ENCODE peak calls at places on chromosomes 13 and 19, in four cellular contexts. E is IMR-90, Z is heart left ventricle, F is stomach. N is an unnamed sample.

GRCh38 chr19:32812571-32812970 is 57.0 kb downstream of the SLC7A9 start:
- DNase-seq in F (no peak), Z (no peak), E (no peak), N (no peak)

GRCh38 chr19:3108775-3109174 is 14.6 kb downstream of the GNA11 start:
- DNase-seq in E (peak; percentile 50), F (peak; percentile 69), Z (no peak), N (peak; percentile 57)

GRCh38 chr13:40518481-40518882 is 148.0 kb downstream of the FOXO1 start:
- DNase-seq in E (no peak), F (peak; percentile 44), Z (no peak), N (no peak)

GRCh38 chr13:48151766-48152165 is 56.9 kb upstream of the MED4 start:
- DNase-seq in F (no peak), E (no peak), Z (no peak), N (no peak)

GRCh38 chr19:3821156-3821555 is 35.0 kb upstream of the MATK start:
- DNase-seq in Z (no peak), E (no peak), F (no peak), N (no peak)

GRCh38 chr19:40225440-40226305 is 816 bp downstream of the CCNP start:
- DNase-seq in F (no peak), E (peak; percentile 37), Z (no peak), N (no peak)

GRCh38 chr13:43797154-43797553 is 10.4 kb upstream of the ENOX1 start:
- DNase-seq in E (no peak), Z (no peak), F (no peak), N (no peak)

GRCh38 chr13:53189162-53189561 is 160.5 kb downstream of the OLFM4 start:
- DNase-seq in E (no peak), Z (no peak), F (no peak), N (no peak)

GRCh38 chr13:102825921-102826706 is 19.7 kb upstream of the ERCC5 start:
- DNase-seq in F (no peak), Z (no peak), E (peak; percentile 93), N (no peak)

GRCh38 chr19:37867831-37868230 is 38.6 kb downstream of the WDR87 start:
- DNase-seq in E (peak; percentile 82), F (no peak), Z (no peak), N (no peak)

GRCh38 chr13:109606404-109607028 is 179.9 kb downstream of the IRS2 start:
- DNase-seq in Z (no peak), F (no peak), E (no peak), N (no peak)

GRCh38 chr13:47256618-47257017 is 359.8 kb upstream of the HTR2A start:
- DNase-seq in F (no peak), Z (no peak), E (peak; percentile 93), N (no peak)

GRCh38 chr19:38389101-38389925 is 816 bp downstream of the SPRED3 start:
- DNase-seq in Z (no peak), F (no peak), E (peak; percentile 82), N (peak; percentile 21)

GRCh38 chr13:46663216-46663615 is 110.2 kb downstream of the LRCH1 start:
- DNase-seq in Z (no peak), F (no peak), E (no peak), N (no peak)

GRCh38 chr13:67223024-67223423 is 7.1 kb downstream of the PCDH9 start:
- DNase-seq in Z (no peak), F (no peak), E (peak; percentile 60), N (no peak)

GRCh38 chr13:99969368-99969933 is 2.1 kb downstream of the ZIC5 start:
- DNase-seq in F (no peak), E (no peak), Z (no peak), N (no peak)

GRCh38 chr19:35510626-35510964 is 2.9 kb downstream of the DMKN start:
- DNase-seq in F (no peak), Z (no peak), E (no peak), N (no peak)

GRCh38 chr19:35508129-35508528 is 5.3 kb downstream of the DMKN start:
- DNase-seq in F (no peak), E (no peak), Z (no peak), N (no peak)

GRCh38 chr19:35509018-35509652 is 4.3 kb downstream of the DMKN start:
- DNase-seq in Z (no peak), F (peak; percentile 71), E (no peak), N (no peak)

GRCh38 chr19:35511337-35511736 is 2.1 kb downstream of the DMKN start:
- DNase-seq in E (no peak), F (no peak), Z (no peak), N (no peak)

DNA sequence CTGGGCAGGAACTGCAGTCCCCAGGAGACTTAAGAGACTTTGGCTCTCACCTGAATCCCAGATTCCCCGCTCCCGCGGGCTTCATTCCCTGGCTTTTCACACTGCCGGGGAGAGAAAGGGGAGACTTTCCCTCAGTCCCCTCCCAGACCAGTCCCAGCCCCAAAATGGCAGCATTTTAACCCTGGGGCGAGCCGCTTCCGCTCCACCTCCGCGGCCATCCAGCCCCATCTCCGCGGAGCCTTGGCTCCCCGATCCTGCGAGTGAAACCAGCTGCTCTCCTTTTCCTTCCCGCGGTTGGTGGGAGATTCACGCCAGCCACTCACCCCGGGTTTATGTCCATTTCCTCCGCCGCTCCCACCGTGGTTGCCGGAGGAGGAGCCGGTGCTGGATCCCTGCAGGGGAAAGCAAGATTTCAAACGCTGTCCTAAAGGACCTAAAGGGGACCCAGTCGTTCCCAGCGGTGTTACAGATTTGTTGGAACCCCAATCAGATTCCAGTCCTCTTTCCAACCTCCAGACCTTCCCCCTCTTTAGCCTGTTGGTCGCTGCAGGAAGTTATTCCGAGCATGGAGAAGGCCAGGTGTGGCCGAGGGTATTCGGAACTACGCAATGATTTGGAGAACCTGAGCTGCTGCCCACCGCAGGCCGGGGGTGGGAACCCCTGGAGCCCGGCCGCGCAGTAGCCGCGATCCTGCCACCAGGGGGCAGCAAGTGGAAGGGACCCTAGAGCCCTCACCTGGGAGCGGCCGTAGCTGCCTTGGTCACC is 3.4 kb downstream of the DMKN start:
- DNase-seq in E (peak; percentile 22), F (peak; percentile 90), Z (peak; percentile 74), N (peak; percentile 81)
- TF ChIP-seq POLR2A in E (no peak), F (no peak), Z (no peak), N (no peak)

GRCh38 chr19:18014197-18014596 is 6.2 kb downstream of the ARRDC2 start:
- DNase-seq in E (no peak), F (no peak), Z (no peak), N (no peak)

GRCh38 chr19:18017275-18018083 is 9.5 kb downstream of the ARRDC2 start:
- DNase-seq in Z (no peak), E (no peak), F (no peak), N (no peak)

GRCh38 chr19:18013210-18013609 is 5.2 kb downstream of the ARRDC2 start:
- DNase-seq in E (no peak), F (no peak), Z (no peak), N (no peak)

GRCh38 chr19:18010149-18010548 is 2.2 kb downstream of the ARRDC2 start:
- DNase-seq in F (no peak), Z (no peak), E (no peak), N (no peak)

DNA sequence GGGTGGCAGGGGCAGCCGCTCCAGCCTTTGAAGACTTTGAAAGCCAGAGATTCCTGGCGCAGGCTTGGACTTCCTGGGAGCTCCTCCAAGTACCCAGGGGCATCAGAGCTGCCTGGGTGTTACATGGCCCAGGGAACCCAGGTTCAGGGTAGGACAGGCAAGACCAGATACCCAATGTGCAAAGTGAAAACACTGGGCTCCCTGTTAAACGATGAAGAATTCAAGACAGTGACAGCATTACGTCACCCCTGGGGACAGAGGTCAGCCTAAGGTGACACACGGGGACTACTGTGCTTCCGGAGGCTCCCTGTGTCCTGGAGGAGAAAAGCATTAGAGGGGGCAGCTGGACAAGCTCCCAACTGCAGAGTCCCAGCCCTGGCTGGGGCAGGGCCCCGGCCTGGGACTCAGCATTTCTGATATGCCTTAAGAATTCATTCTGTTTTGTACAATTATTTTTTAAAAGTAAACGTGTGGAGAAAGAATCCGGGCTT is 5.7 kb downstream of the ARRDC2 start:
- DNase-seq in E (no peak), Z (no peak), F (no peak), N (no peak)
- TF ChIP-seq POLR2A in E (no peak), Z (no peak), F (no peak), N (no peak)

GRCh38 chr19:12772323-12772722 is 3.0 kb downstream of the HOOK2 start:
- DNase-seq in F (no peak), E (no peak), Z (peak; percentile 78), N (no peak)

GRCh38 chr19:12777217-12778019 is 2.1 kb upstream of the HOOK2 start:
- DNase-seq in Z (peak; percentile 87), E (peak; percentile 68), F (peak; percentile 81), N (peak; percentile 75)

GRCh38 chr19:12773571-12773970 is 1.8 kb downstream of the HOOK2 start:
- DNase-seq in Z (no peak), F (no peak), E (peak; percentile 35), N (no peak)

GRCh38 chr19:12778020-12778904 is 2.9 kb upstream of the HOOK2 start:
- DNase-seq in Z (peak; percentile 86), F (peak; percentile 79), E (peak; percentile 75), N (peak; percentile 76)

GRCh38 chr19:12774588-12775555 is at the start of gene HOOK2:
- DNase-seq in E (no peak), F (peak; percentile 99), Z (no peak), N (peak; percentile 71)
- TF ChIP-seq POLR2A in E (no peak), F (no peak), Z (peak; percentile 59), N (peak; percentile 55)

GRCh38 chr19:28873301-28873700 is 339.6 kb downstream of the UQCRFS1 start:
- DNase-seq in Z (no peak), F (no peak), E (no peak), N (no peak)

GRCh38 chr19:28868836-28869235 is 344.1 kb downstream of the UQCRFS1 start:
- DNase-seq in E (no peak), Z (no peak), F (no peak), N (no peak)

GRCh38 chr19:28871099-28871725 is 341.7 kb downstream of the UQCRFS1 start:
- DNase-seq in Z (no peak), E (no peak), F (no peak), N (no peak)

GRCh38 chr19:28867978-28868377 is 345.0 kb downstream of the UQCRFS1 start:
- DNase-seq in Z (no peak), F (no peak), E (no peak), N (no peak)

DNA sequence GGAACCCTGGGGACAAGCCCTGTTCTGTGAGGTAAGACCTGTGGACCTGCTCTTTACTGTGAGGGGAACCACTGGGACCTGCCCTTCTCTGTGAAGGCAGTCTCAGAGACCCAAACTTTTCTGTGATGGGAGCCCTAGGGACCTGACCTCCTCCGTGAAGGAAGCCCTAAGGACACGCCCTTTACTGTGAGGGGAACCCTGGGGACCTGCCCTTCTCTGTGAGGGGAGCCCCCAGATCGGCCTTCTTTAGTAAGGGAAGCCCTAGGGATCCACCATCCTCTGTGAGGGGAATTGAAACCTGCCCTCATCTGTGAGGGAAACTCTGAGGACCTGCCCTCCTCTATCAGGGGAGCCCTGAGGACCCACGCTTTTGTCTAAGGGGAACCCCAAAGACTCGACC is 343.5 kb downstream of the UQCRFS1 start:
- DNase-seq in E (no peak), Z (no peak), F (no peak), N (no peak)
- TF ChIP-seq POLR2A in E (no peak), Z (no peak), F (no peak), N (no peak)

GRCh38 chr13:113815151-113816058 is 48.5 kb downstream of the GAS6 start:
- DNase-seq in F (no peak), E (no peak), Z (no peak), N (no peak)
- TF ChIP-seq POLR2A in F (no peak), E (no peak), Z (no peak), N (no peak)

GRCh38 chr19:44752816-44753618 is 4.5 kb downstream of the BCL3 start:
- DNase-seq in Z (peak; percentile 93), E (peak; percentile 99), F (peak; percentile 95), N (peak; percentile 84)
- TF ChIP-seq POLR2A in Z (no peak), E (peak; percentile 47), F (no peak), N (no peak)

GRCh38 chr13:27978301-27978968 is 9.3 kb upstream of the CDX2 start:
- DNase-seq in Z (no peak), E (no peak), F (no peak), N (no peak)
- TF ChIP-seq POLR2A in Z (no peak), E (no peak), F (no peak), N (no peak)

N was measured in uterus.